ENCODE peak calls at places on chromosomes 5 and 9, in ten cellular contexts. One of them, this sample, is unnamed.

GRCh38 chr5:67377651-67378050 is 181.1 kb upstream of the CD180 start:
- DNase-seq in MCF 10A: no peak
- DNase-seq in stomach: no peak
- DNase-seq in spleen: no peak
- DNase-seq in foreskin keratinocyte: peak
- DNase-seq in cardiac muscle cell: no peak
- DNase-seq in OCI-LY7: no peak
- DNase-seq in IMR-90: no peak
- DNase-seq in WTC11: no peak
- DNase-seq in uterus: no peak
- DNase-seq in this sample: no peak

GRCh38 chr5:131952286-131952857 is 6.9 kb upstream of the MEIKIN start:
- DNase-seq in spleen: no peak
- DNase-seq in stomach: no peak
- DNase-seq in foreskin keratinocyte: no peak
- DNase-seq in cardiac muscle cell: peak
- DNase-seq in IMR-90: peak
- DNase-seq in uterus: no peak
- DNase-seq in WTC11: no peak
- DNase-seq in OCI-LY7: no peak
- DNase-seq in MCF 10A: peak
- DNase-seq in this sample: no peak

GRCh38 chr9:110426052-110426709 is 88.5 kb upstream of the TXNDC8 start:
- DNase-seq in OCI-LY7: no peak
- DNase-seq in WTC11: no peak
- DNase-seq in MCF 10A: peak
- DNase-seq in uterus: no peak
- DNase-seq in foreskin keratinocyte: peak
- DNase-seq in stomach: no peak
- DNase-seq in cardiac muscle cell: peak
- DNase-seq in IMR-90: peak
- DNase-seq in spleen: no peak
- DNase-seq in this sample: no peak

GRCh38 chr9:37412431-37413151 is 9.9 kb upstream of the GRHPR start:
- DNase-seq in foreskin keratinocyte: peak
- DNase-seq in cardiac muscle cell: peak
- DNase-seq in OCI-LY7: peak
- DNase-seq in IMR-90: peak
- DNase-seq in WTC11: no peak
- DNase-seq in uterus: no peak
- DNase-seq in stomach: no peak
- DNase-seq in spleen: no peak
- DNase-seq in MCF 10A: peak
- DNase-seq in this sample: no peak

GRCh38 chr5:133385346-133385745 is 227.0 kb downstream of the FSTL4 start:
- DNase-seq in cardiac muscle cell: no peak
- DNase-seq in WTC11: no peak
- DNase-seq in spleen: peak
- DNase-seq in foreskin keratinocyte: no peak
- DNase-seq in OCI-LY7: no peak
- DNase-seq in MCF 10A: no peak
- DNase-seq in stomach: no peak
- DNase-seq in IMR-90: no peak
- DNase-seq in uterus: no peak
- DNase-seq in this sample: no peak

GRCh38 chr9:129221979-129222635 is 44.0 kb upstream of the IER5L start:
- DNase-seq in foreskin keratinocyte: no peak
- DNase-seq in OCI-LY7: no peak
- DNase-seq in IMR-90: no peak
- DNase-seq in cardiac muscle cell: no peak
- DNase-seq in MCF 10A: no peak
- DNase-seq in WTC11: peak
- DNase-seq in stomach: no peak
- DNase-seq in spleen: no peak
- DNase-seq in uterus: no peak
- DNase-seq in this sample: no peak

GRCh38 chr5:125222597-125223240 is 476.3 kb upstream of the ZNF608 start:
- DNase-seq in IMR-90: no peak
- DNase-seq in spleen: no peak
- DNase-seq in OCI-LY7: no peak
- DNase-seq in uterus: no peak
- DNase-seq in foreskin keratinocyte: no peak
- DNase-seq in cardiac muscle cell: no peak
- DNase-seq in MCF 10A: no peak
- DNase-seq in stomach: no peak
- DNase-seq in WTC11: no peak
- DNase-seq in this sample: peak

GRCh38 chr5:38023799-38024198 is 184.0 kb upstream of the GDNF start:
- DNase-seq in stomach: no peak
- DNase-seq in spleen: no peak
- DNase-seq in MCF 10A: no peak
- DNase-seq in OCI-LY7: no peak
- DNase-seq in uterus: no peak
- DNase-seq in foreskin keratinocyte: peak
- DNase-seq in WTC11: no peak
- DNase-seq in cardiac muscle cell: no peak
- DNase-seq in IMR-90: no peak
- DNase-seq in this sample: no peak

GRCh38 chr9:72396247-72397091 is 31.5 kb upstream of the ZFAND5 start:
- DNase-seq in MCF 10A: peak
- DNase-seq in uterus: peak
- DNase-seq in WTC11: no peak
- DNase-seq in cardiac muscle cell: peak
- DNase-seq in spleen: no peak
- DNase-seq in IMR-90: peak
- DNase-seq in foreskin keratinocyte: peak
- DNase-seq in stomach: no peak
- DNase-seq in OCI-LY7: no peak
- DNase-seq in this sample: no peak

GRCh38 chr9:88949425-88949824 is 41.8 kb upstream of the S1PR3 start:
- DNase-seq in spleen: no peak
- DNase-seq in IMR-90: peak
- DNase-seq in cardiac muscle cell: peak
- DNase-seq in uterus: peak
- DNase-seq in foreskin keratinocyte: no peak
- DNase-seq in stomach: peak
- DNase-seq in MCF 10A: peak
- DNase-seq in OCI-LY7: no peak
- DNase-seq in WTC11: no peak
- DNase-seq in this sample: peak

GRCh38 chr9:14372437-14373318 is 58.7 kb upstream of the NFIB start:
- DNase-seq in stomach: no peak
- DNase-seq in spleen: no peak
- DNase-seq in uterus: peak
- DNase-seq in WTC11: no peak
- DNase-seq in cardiac muscle cell: peak
- DNase-seq in foreskin keratinocyte: peak
- DNase-seq in MCF 10A: peak
- DNase-seq in OCI-LY7: no peak
- DNase-seq in IMR-90: peak
- DNase-seq in this sample: peak

GRCh38 chr5:124747770-124748686 is 1.6 kb upstream of the ZNF608 start:
- DNase-seq in OCI-LY7: peak
- DNase-seq in WTC11: no peak
- DNase-seq in IMR-90: peak
- DNase-seq in cardiac muscle cell: peak
- DNase-seq in uterus: no peak
- DNase-seq in MCF 10A: peak
- DNase-seq in spleen: no peak
- DNase-seq in foreskin keratinocyte: no peak
- DNase-seq in stomach: no peak
- DNase-seq in this sample: no peak

GRCh38 chr5:32625106-32625505 is 39.7 kb downstream of the SUB1 start:
- DNase-seq in uterus: no peak
- DNase-seq in spleen: no peak
- DNase-seq in MCF 10A: no peak
- DNase-seq in IMR-90: no peak
- DNase-seq in WTC11: no peak
- DNase-seq in foreskin keratinocyte: no peak
- DNase-seq in OCI-LY7: no peak
- DNase-seq in stomach: no peak
- DNase-seq in cardiac muscle cell: peak
- DNase-seq in this sample: no peak

GRCh38 chr5:32627219-32627880 is 42.0 kb downstream of the SUB1 start:
- DNase-seq in spleen: no peak
- DNase-seq in MCF 10A: no peak
- DNase-seq in OCI-LY7: no peak
- DNase-seq in uterus: no peak
- DNase-seq in stomach: no peak
- DNase-seq in WTC11: no peak
- DNase-seq in IMR-90: peak
- DNase-seq in foreskin keratinocyte: no peak
- DNase-seq in cardiac muscle cell: peak
- DNase-seq in this sample: no peak

GRCh38 chr5:32630867-32631491 is 45.6 kb downstream of the SUB1 start:
- DNase-seq in spleen: no peak
- DNase-seq in cardiac muscle cell: no peak
- DNase-seq in OCI-LY7: no peak
- DNase-seq in WTC11: no peak
- DNase-seq in IMR-90: no peak
- DNase-seq in uterus: no peak
- DNase-seq in MCF 10A: no peak
- DNase-seq in foreskin keratinocyte: no peak
- DNase-seq in stomach: no peak
- DNase-seq in this sample: peak

GRCh38 chr5:32628049-32628803 is 42.9 kb downstream of the SUB1 start:
- DNase-seq in spleen: no peak
- DNase-seq in OCI-LY7: no peak
- DNase-seq in foreskin keratinocyte: no peak
- DNase-seq in stomach: no peak
- DNase-seq in cardiac muscle cell: peak
- DNase-seq in IMR-90: peak
- DNase-seq in uterus: no peak
- DNase-seq in WTC11: no peak
- DNase-seq in MCF 10A: peak
- DNase-seq in this sample: no peak
- TF ChIP-seq CTCF in spleen: no peak
- TF ChIP-seq CTCF in OCI-LY7: no peak
- TF ChIP-seq CTCF in foreskin keratinocyte: peak
- TF ChIP-seq CTCF in stomach: no peak
- TF ChIP-seq CTCF in cardiac muscle cell: no peak
- TF ChIP-seq CTCF in IMR-90: no peak
- TF ChIP-seq CTCF in uterus: no peak
- TF ChIP-seq CTCF in WTC11: no peak
- TF ChIP-seq CTCF in MCF 10A: no peak
- TF ChIP-seq CTCF in this sample: no peak

GRCh38 chr9:93111001-93111370 is 15.0 kb downstream of the CARD19 start:
- DNase-seq in IMR-90: no peak
- DNase-seq in MCF 10A: no peak
- DNase-seq in uterus: peak
- DNase-seq in spleen: no peak
- DNase-seq in stomach: no peak
- DNase-seq in OCI-LY7: no peak
- DNase-seq in foreskin keratinocyte: no peak
- DNase-seq in cardiac muscle cell: no peak
- DNase-seq in WTC11: no peak
- DNase-seq in this sample: peak
- TF ChIP-seq CTCF in IMR-90: no peak
- TF ChIP-seq CTCF in MCF 10A: no peak
- TF ChIP-seq CTCF in uterus: no peak
- TF ChIP-seq CTCF in spleen: no peak
- TF ChIP-seq CTCF in stomach: no peak
- TF ChIP-seq CTCF in OCI-LY7: no peak
- TF ChIP-seq CTCF in foreskin keratinocyte: no peak
- TF ChIP-seq CTCF in cardiac muscle cell: no peak
- TF ChIP-seq CTCF in WTC11: no peak
- TF ChIP-seq CTCF in this sample: no peak

GRCh38 chr5:150987746-150988145 is 32.6 kb upstream of the GPX3 start:
- DNase-seq in stomach: no peak
- DNase-seq in OCI-LY7: no peak
- DNase-seq in uterus: no peak
- DNase-seq in cardiac muscle cell: no peak
- DNase-seq in WTC11: no peak
- DNase-seq in IMR-90: no peak
- DNase-seq in MCF 10A: no peak
- DNase-seq in foreskin keratinocyte: no peak
- DNase-seq in spleen: no peak
- DNase-seq in this sample: no peak
- TF ChIP-seq CTCF in stomach: no peak
- TF ChIP-seq CTCF in OCI-LY7: no peak
- TF ChIP-seq CTCF in uterus: no peak
- TF ChIP-seq CTCF in cardiac muscle cell: no peak
- TF ChIP-seq CTCF in WTC11: no peak
- TF ChIP-seq CTCF in IMR-90: no peak
- TF ChIP-seq CTCF in MCF 10A: no peak
- TF ChIP-seq CTCF in foreskin keratinocyte: no peak
- TF ChIP-seq CTCF in spleen: no peak
- TF ChIP-seq CTCF in this sample: no peak

GRCh38 chr9:106644661-106645060 is 218.3 kb upstream of the ZNF462 start:
- DNase-seq in foreskin keratinocyte: no peak
- DNase-seq in WTC11: no peak
- DNase-seq in spleen: no peak
- DNase-seq in cardiac muscle cell: no peak
- DNase-seq in OCI-LY7: no peak
- DNase-seq in MCF 10A: no peak
- DNase-seq in uterus: no peak
- DNase-seq in IMR-90: no peak
- DNase-seq in stomach: no peak
- DNase-seq in this sample: no peak

GRCh38 chr9:106649664-106650063 is 213.3 kb upstream of the ZNF462 start:
- DNase-seq in cardiac muscle cell: no peak
- DNase-seq in uterus: no peak
- DNase-seq in OCI-LY7: no peak
- DNase-seq in WTC11: no peak
- DNase-seq in IMR-90: no peak
- DNase-seq in stomach: no peak
- DNase-seq in foreskin keratinocyte: no peak
- DNase-seq in MCF 10A: no peak
- DNase-seq in spleen: no peak
- DNase-seq in this sample: no peak

GRCh38 chr9:106643211-106643930 is 219.6 kb upstream of the ZNF462 start:
- DNase-seq in IMR-90: no peak
- DNase-seq in OCI-LY7: no peak
- DNase-seq in MCF 10A: no peak
- DNase-seq in WTC11: no peak
- DNase-seq in foreskin keratinocyte: peak
- DNase-seq in stomach: no peak
- DNase-seq in uterus: no peak
- DNase-seq in spleen: no peak
- DNase-seq in cardiac muscle cell: no peak
- DNase-seq in this sample: no peak

GRCh38 chr9:106653111-106653697 is 209.8 kb upstream of the ZNF462 start:
- DNase-seq in stomach: no peak
- DNase-seq in OCI-LY7: no peak
- DNase-seq in WTC11: no peak
- DNase-seq in uterus: no peak
- DNase-seq in spleen: no peak
- DNase-seq in cardiac muscle cell: peak
- DNase-seq in foreskin keratinocyte: no peak
- DNase-seq in MCF 10A: no peak
- DNase-seq in IMR-90: no peak
- DNase-seq in this sample: no peak

DNA sequence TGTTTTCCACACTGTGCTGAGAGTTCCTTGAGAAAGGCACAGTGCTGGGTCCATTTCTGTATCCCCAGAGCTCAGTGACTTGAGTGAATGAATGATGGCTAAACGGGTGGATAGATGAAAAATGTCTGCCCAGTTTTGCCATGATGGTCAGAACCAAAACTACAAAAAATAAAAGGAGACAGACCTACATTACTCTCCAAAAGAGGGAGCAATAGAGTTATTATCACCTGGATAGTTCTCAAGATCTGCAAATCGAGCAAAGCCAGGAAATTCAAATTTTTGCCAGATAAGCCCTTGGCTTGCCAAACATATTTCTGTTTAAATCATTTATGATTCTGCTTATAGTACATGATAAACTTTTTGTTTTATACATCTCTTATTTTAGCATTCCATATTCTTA is 214.2 kb upstream of the ZNF462 start:
- DNase-seq in uterus: no peak
- DNase-seq in cardiac muscle cell: peak
- DNase-seq in spleen: no peak
- DNase-seq in OCI-LY7: no peak
- DNase-seq in WTC11: no peak
- DNase-seq in IMR-90: peak
- DNase-seq in MCF 10A: peak
- DNase-seq in stomach: no peak
- DNase-seq in foreskin keratinocyte: peak
- DNase-seq in this sample: no peak
- TF ChIP-seq CTCF in uterus: no peak
- TF ChIP-seq CTCF in cardiac muscle cell: peak
- TF ChIP-seq CTCF in spleen: no peak
- TF ChIP-seq CTCF in OCI-LY7: peak
- TF ChIP-seq CTCF in WTC11: no peak
- TF ChIP-seq CTCF in IMR-90: peak
- TF ChIP-seq CTCF in MCF 10A: peak
- TF ChIP-seq CTCF in stomach: peak
- TF ChIP-seq CTCF in foreskin keratinocyte: peak
- TF ChIP-seq CTCF in this sample: peak

This sample was measured in adrenal gland.